ENCODE peak calls at places on chromosomes 4 and X, in four cellular contexts. F is progenitor cell of endocrine pancreas, E is A549, J is head of caudate nucleus. P is an unnamed sample.

GRCh38 chr4:176492648-176493302 is 173.0 kb downstream of the SPCS3 start:
- DNase-seq in F (no peak), E (no peak), J (no peak), P (no peak)

GRCh38 chr4:94947681-94948108 is 189.9 kb downstream of the BMPR1B start:
- DNase-seq in F (no peak), E (no peak), J (no peak), P (no peak)

GRCh38 chrX:129650821-129651510 is 3.8 kb downstream of the APLN start:
- DNase-seq in F (no peak), E (no peak), J (no peak), P (no peak)

GRCh38 chr4:37305984-37306383 is 61.4 kb downstream of the NWD2 start:
- DNase-seq in F (no peak), E (no peak), J (no peak), P (no peak)

GRCh38 chrX:28120076-28120475 is 138.8 kb upstream of the DCAF8L1 start:
- DNase-seq in F (no peak), E (no peak), J (no peak), P (no peak)

GRCh38 chrX:44245730-44246129 is 97.7 kb downstream of the EFHC2 start:
- DNase-seq in F (no peak), E (no peak), J (no peak), P (no peak)

GRCh38 chrX:20418379-20418778 is 151.7 kb upstream of the RPS6KA3 start:
- DNase-seq in F (no peak), E (no peak), J (no peak), P (no peak)

GRCh38 chr4:55469979-55470378 is 74.2 kb downstream of the TMEM165 start:
- DNase-seq in F (no peak), E (no peak), J (no peak), P (no peak)

GRCh38 chr4:184120549-184121127 is 97.0 kb downstream of the ENPP6 start:
- DNase-seq in F (no peak), E (no peak), J (no peak), P (no peak)

GRCh38 chr4:174874898-174875297 is 43.3 kb upstream of the ADAM29 start:
- DNase-seq in F (no peak), E (no peak), J (no peak), P (no peak)

GRCh38 chrX:40260123-40260751 is 162.5 kb upstream of the BCOR start:
- DNase-seq in F (no peak), E (no peak), J (no peak), P (no peak)

P was measured in AML-193.